ENCODE peak calls at places on chromosomes 12 and 14, in nine cellular contexts. X, E, D, C, F, Z, G, Y and R are unnamed samples.

GRCh38 chr12:10753066-10753465 is 29.9 kb upstream of the YBX3 start:
- DNase-seq in X (no peak), E (peak), D (no peak), C (no peak), F (no peak), Z (peak), G (peak), Y (no peak), R (no peak)

GRCh38 chr12:93336344-93336743 is 41.4 kb upstream of the NUDT4 start:
- DNase-seq in X (no peak), E (peak), D (no peak), C (no peak), F (no peak), Z (no peak), G (peak), Y (no peak), R (no peak)

GRCh38 chr12:100668939-100669536 is 95.6 kb downstream of the GAS2L3 start:
- DNase-seq in X (peak), E (peak), D (peak), C (no peak), F (peak), Z (peak), G (peak), Y (peak), R (peak)

GRCh38 chr12:52259850-52260249 is 14.6 kb upstream of the KRT86 start:
- DNase-seq in X (no peak), E (peak), D (no peak), C (no peak), F (no peak), Z (no peak), G (peak), Y (no peak), R (no peak)

GRCh38 chr14:92744198-92744597 is 4.2 kb downstream of the LGMN start:
- DNase-seq in X (no peak), E (no peak), D (no peak), C (no peak), F (no peak), Z (no peak), G (peak), Y (no peak), R (no peak)

GRCh38 chr14:61486930-61487495 is 165.6 kb downstream of the PRKCH start:
- DNase-seq in X (no peak), E (no peak), D (no peak), C (no peak), F (no peak), Z (no peak), G (no peak), Y (peak), R (no peak)

GRCh38 chr12:69052613-69053408 is 119.8 kb upstream of the CPM start:
- DNase-seq in X (no peak), E (peak), D (no peak), C (peak), F (peak), Z (peak), G (peak), Y (peak), R (no peak)

GRCh38 chr14:92638904-92639303 is 109.5 kb downstream of the LGMN start:
- DNase-seq in X (no peak), E (no peak), D (no peak), C (no peak), F (no peak), Z (no peak), G (no peak), Y (no peak), R (no peak)

GRCh38 chr12:1318327-1319031 is 275.9 kb downstream of the FBXL14 start:
- DNase-seq in X (no peak), E (peak), D (no peak), C (no peak), F (no peak), Z (peak), G (peak), Y (no peak), R (no peak)

GRCh38 chr12:112418596-112419268 is at the start of gene PTPN11:
- DNase-seq in X (peak), E (peak), D (peak), C (peak), F (peak), Z (peak), G (peak), Y (peak), R (peak)

GRCh38 chr14:94113490-94113889 is 3.0 kb downstream of the IFI27 start:
- DNase-seq in X (no peak), E (peak), D (no peak), C (no peak), F (no peak), Z (no peak), G (no peak), Y (no peak), R (peak)

GRCh38 chr14:29926701-29927595 is 699 bp downstream of the PRKD1 start:
- DNase-seq in X (peak), E (peak), D (peak), C (no peak), F (no peak), Z (no peak), G (peak), Y (no peak), R (peak)

GRCh38 chr14:92960706-92961566 is 38.0 kb downstream of the CHGA start:
- DNase-seq in X (no peak), E (peak), D (no peak), C (no peak), F (no peak), Z (no peak), G (peak), Y (no peak), R (no peak)

GRCh38 chr14:78358631-78359030 is 188.5 kb downstream of the NRXN3 start:
- DNase-seq in X (no peak), E (no peak), D (no peak), C (no peak), F (no peak), Z (no peak), G (no peak), Y (no peak), R (no peak)

GRCh38 chr12:106452309-106452708 is 94.8 kb downstream of the POLR3B start:
- DNase-seq in X (no peak), E (no peak), D (no peak), C (no peak), F (no peak), Z (no peak), G (no peak), Y (no peak), R (no peak)

GRCh38 chr14:89842852-89843251 is 111.7 kb downstream of the EFCAB11 start:
- DNase-seq in X (no peak), E (no peak), D (no peak), C (no peak), F (no peak), Z (no peak), G (no peak), Y (no peak), R (no peak)

GRCh38 chr14:53190938-53191337 is 37.8 kb upstream of the DDHD1 start:
- DNase-seq in X (no peak), E (no peak), D (peak), C (peak), F (peak), Z (no peak), G (no peak), Y (peak), R (no peak)